ENCODE peak calls at places on chromosomes 11 and 22, in four cellular contexts. B is K562, F is IMR-90, I is A549. U is an unnamed sample.

GRCh38 chr11:99069831-99070444 is 49.2 kb downstream of the CNTN5 start:
- DNase-seq in F (no peak), I (no peak), B (no peak), U (peak; percentile 4)

GRCh38 chr11:10443152-10443551 is 11.9 kb upstream of the AMPD3 start:
- DNase-seq in F (peak; percentile 16), B (no peak), I (no peak), U (no peak)

GRCh38 chr11:57974830-57975229 is 48.9 kb upstream of the OR9Q1 start:
- DNase-seq in B (no peak), F (no peak), I (no peak), U (no peak)

GRCh38 chr11:17777086-17777725 is 42.6 kb downstream of the KCNC1 start:
- DNase-seq in F (no peak), I (no peak), B (no peak), U (no peak)

GRCh38 chr22:44428941-44429615 is 69.0 kb downstream of the RTL6 start:
- DNase-seq in B (no peak), I (no peak), F (no peak), U (no peak)

GRCh38 chr22:49943771-49944398 is 16.7 kb upstream of the PIM3 start:
- DNase-seq in F (no peak), I (no peak), B (no peak), U (no peak)

GRCh38 chr22:19713650-19714319 is 518 bp upstream of the SEPTIN5 start:
- DNase-seq in F (no peak), I (no peak), B (no peak), U (no peak)

GRCh38 chr11:103395612-103396011 is 286.4 kb downstream of the DYNC2H1 start:
- DNase-seq in F (peak; percentile 69), B (no peak), I (peak; percentile 10), U (no peak)

GRCh38 chr11:115581871-115582639 is 77.8 kb upstream of the CADM1 start:
- DNase-seq in I (peak; percentile 9), F (peak; percentile 5), B (peak; percentile 1), U (no peak)

GRCh38 chr22:43811777-43812148 is 342 bp downstream of the EFCAB6 start:
- DNase-seq in I (no peak), F (peak; percentile 61), B (no peak), U (no peak)

GRCh38 chr11:36363361-36364272 is 67.5 kb downstream of the PRR5L start:
- DNase-seq in B (no peak), I (no peak), F (no peak), U (no peak)

GRCh38 chr11:11895672-11896071 is 53.9 kb downstream of the USP47 start:
- DNase-seq in B (no peak), I (peak; percentile 13), F (peak; percentile 10), U (no peak)

GRCh38 chr11:125117429-125117828 is 6.0 kb upstream of the TMEM218 start:
- DNase-seq in B (no peak), F (no peak), I (no peak), U (no peak)

GRCh38 chr22:19046287-19046686 is 75.9 kb downstream of the DGCR2 start:
- DNase-seq in B (no peak), F (no peak), I (no peak), U (no peak)

GRCh38 chr11:75241906-75242644 is 1.5 kb downstream of the TPBGL start:
- DNase-seq in B (no peak), I (no peak), F (no peak), U (no peak)

GRCh38 chr22:46070215-46070721 is 80.1 kb upstream of the PPARA start:
- DNase-seq in F (peak; percentile 42), B (no peak), I (peak; percentile 80), U (no peak)

GRCh38 chr11:2178906-2179494 is 7.4 kb upstream of the TH start:
- DNase-seq in B (no peak), I (peak; percentile 19), F (peak; percentile 37), U (no peak)

GRCh38 chr11:31802609-31802989 is 8.5 kb downstream of the PAX6 start:
- DNase-seq in I (no peak), B (no peak), F (no peak), U (no peak)

GRCh38 chr11:121892131-121892681 is 223.8 kb downstream of the BLID start:
- DNase-seq in B (no peak), F (peak; percentile 56), I (no peak), U (no peak)

GRCh38 chr11:65927904-65928397 is 8.7 kb downstream of the DRAP1 start:
- DNase-seq in F (no peak), I (no peak), B (peak; percentile 56), U (peak; percentile 84)

GRCh38 chr11:16775604-16776283 is 37.3 kb downstream of the C11orf58 start:
- DNase-seq in F (no peak), I (no peak), B (no peak), U (no peak)

GRCh38 chr11:22539851-22540376 is 85.7 kb downstream of the FANCF start:
- DNase-seq in F (peak; percentile 28), I (no peak), B (no peak), U (no peak)

GRCh38 chr22:36182056-36182455 is 19.6 kb downstream of the APOL4 start:
- DNase-seq in F (no peak), I (no peak), B (peak; percentile 25), U (no peak)

GRCh38 chr22:39433476-39434242 is 23.2 kb upstream of the MGAT3 start:
- DNase-seq in B (no peak), F (no peak), I (no peak), U (no peak)

GRCh38 chr11:1108246-1108900 is 33.7 kb downstream of the MUC2 start:
- DNase-seq in F (no peak), I (no peak), B (no peak), U (no peak)

GRCh38 chr11:1106387-1106786 is 31.7 kb downstream of the MUC2 start:
- DNase-seq in I (no peak), B (no peak), F (no peak), U (no peak)

GRCh38 chr11:1109101-1109917 is 34.6 kb downstream of the MUC2 start:
- DNase-seq in B (no peak), I (no peak), F (no peak), U (no peak)

GRCh38 chr11:1105183-1105565 is 30.5 kb downstream of the MUC2 start:
- DNase-seq in I (no peak), F (no peak), B (no peak), U (no peak)

DNA sequence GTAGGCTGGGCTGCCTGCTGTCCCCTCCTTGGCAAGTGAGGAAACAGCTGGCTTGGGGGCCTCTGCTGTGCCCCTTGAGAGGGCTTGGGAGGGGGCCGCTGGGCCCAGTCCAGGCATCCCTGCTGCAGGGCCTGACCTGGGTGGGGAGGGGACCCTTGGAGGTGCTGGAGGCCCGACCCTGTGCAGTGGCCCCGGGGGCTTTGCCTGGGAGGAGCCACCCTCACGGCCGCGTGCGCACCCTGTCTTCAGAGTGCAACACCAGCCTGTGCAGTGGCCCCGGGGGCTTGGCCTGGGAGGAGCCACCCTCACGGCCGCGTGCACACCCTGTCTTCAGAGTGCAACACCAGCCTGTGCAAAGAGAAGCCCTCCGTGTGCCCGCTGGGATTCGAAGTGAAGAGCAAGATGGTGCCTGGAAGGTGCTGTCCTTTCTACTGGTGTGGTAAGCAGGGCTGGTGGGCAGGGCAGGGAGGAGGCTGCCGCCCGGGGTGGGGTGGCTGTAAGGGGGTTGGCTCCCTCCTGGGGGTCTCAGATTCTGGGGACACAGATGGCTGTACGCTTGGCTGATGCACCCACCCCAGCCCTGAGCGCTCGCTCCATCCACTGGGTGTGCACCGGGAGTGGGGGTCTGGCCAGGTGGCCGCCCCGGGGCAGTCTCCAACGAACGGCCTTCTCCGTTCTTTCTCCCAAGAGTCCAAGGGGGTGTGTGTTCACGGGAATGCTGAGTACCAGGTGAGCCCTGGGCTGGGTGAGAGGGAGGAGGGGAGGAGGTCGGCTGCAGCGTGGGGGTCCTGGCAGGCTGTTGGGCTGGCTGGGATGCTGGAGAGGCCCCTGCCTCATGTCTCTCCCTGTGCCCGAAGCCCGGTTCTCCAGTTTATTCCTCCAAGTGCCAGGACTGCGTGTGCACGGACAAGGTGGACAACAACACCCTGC is 32.9 kb downstream of the MUC2 start:
- DNase-seq in I (no peak), B (no peak), F (no peak), U (no peak)
- TF ChIP-seq ELK1 in I (no peak), B (no peak), F (no peak), U (no peak)

GRCh38 chr11:120882237-120882636 is 141.7 kb upstream of the TBCEL start:
- DNase-seq in B (no peak), F (no peak), I (no peak), U (no peak)
- TF ChIP-seq RAD21 in B (no peak), F (no peak), I (no peak), U (no peak)

DNA sequence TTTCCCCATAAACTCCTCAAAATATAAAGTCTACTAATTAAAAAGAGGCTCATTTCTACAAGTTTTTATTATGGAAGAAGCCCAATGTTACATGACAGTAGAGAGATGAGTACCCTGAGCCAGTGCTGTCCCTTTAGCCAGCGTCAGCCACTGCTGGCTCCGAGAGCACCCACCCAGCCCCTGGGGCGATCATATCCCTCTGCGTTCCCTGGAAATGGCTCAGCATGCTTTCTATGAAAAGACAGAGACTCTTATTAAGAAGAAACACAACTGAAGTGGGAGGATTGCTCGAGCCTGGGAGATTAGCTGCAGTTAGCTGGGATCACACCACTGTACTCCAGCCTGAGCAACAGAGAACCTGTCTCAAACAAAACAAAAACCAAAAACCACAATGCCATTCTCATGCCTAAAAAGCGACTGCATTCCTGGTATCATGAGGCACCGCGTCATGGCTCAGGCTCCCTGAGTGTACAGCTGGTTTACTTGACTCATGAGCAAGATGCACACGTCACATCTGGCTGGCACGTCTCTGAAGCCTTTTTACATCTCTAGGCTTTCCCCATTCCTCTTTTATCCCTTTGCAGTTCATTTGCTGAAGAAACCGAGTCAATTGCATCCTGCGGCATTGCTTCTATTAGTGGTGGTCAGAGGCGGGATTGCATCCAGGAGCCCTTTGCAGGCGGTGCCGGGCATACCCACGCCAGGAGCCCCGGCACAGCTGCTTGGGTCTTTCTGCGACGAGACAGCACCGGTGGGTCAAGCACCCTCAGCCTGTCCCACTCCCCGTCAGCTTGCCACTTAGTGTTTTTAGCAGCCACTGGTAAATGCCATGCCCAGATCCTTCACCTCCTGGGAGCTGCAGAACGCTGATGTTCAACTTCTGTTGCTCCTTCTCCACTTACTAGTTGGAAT is 119.9 kb downstream of the CTTN start:
- DNase-seq in B (no peak), I (no peak), F (peak; percentile 64), U (no peak)
- TF ChIP-seq ELK1 in B (no peak), I (no peak), F (no peak), U (no peak)

GRCh38 chr11:90202342-90202741 is 20.5 kb downstream of the CHORDC1 start:
- DNase-seq in B (no peak), F (no peak), I (no peak), U (no peak)

GRCh38 chr11:90204407-90204806 is 18.4 kb downstream of the CHORDC1 start:
- DNase-seq in F (no peak), B (no peak), I (no peak), U (no peak)

GRCh38 chr11:90208857-90209256 is 14.0 kb downstream of the CHORDC1 start:
- DNase-seq in I (no peak), F (no peak), B (no peak), U (no peak)

DNA sequence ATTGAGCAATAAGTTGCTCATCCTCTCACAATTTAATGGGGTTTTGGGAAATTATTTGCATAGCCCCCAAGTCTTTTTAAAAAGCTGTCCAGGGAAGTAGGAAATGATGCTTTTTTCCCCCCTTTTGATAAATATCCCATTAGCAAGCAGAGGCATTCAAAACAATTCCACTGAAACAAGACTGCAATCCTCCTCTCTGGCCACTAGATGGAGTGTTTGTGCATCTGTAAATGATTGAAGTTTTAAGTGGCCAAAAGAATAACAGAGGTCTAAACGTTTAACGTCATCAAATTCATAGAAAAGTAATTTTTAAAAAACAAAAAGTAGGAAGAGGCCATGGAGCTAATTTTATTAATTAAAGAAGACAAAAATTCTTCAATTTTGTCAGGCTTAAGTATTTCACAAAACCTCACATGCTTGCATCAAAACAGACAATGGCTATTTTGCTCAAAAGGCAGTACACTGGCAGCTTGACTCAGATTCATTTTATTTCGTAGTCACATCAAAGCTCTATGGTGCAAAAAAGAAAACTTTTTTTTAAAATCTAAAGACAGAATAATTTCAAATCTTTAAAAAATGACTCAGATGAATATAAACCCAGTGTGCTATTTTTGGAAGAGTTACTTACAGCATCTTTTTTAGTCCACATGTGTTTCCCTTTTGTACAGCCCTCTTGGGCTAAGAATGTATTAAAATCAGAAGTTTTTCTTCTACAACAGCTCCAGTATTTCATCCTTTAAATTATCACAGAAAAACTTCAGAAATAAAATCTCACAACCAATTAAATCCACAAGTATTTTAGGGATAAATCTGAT is 17.8 kb downstream of the CHORDC1 start:
- DNase-seq in I (peak; percentile 69), B (peak; percentile 56), F (peak; percentile 66), U (no peak)
- TF ChIP-seq RAD21 in I (peak; percentile 34), B (peak; percentile 73), F (peak; percentile 61), U (peak; percentile 76)